ENCODE peak calls at places on chromosomes 4 and X, in five cellular contexts. L is GM23338, X is HepG2, B is stomach, V is suprapubic skin. Z is an unnamed sample.

GRCh38 chr4:1487761-1488160 is 81.5 kb upstream of the NKX1-1 start:
- DNase-seq in V (no peak), L (no peak), B (no peak), X (no peak), Z (no peak)

GRCh38 chr4:30536231-30536630 is 183.9 kb upstream of the PCDH7 start:
- DNase-seq in B (no peak), X (no peak), L (no peak), V (no peak), Z (no peak)

GRCh38 chrX:141701081-141701480 is 2.5 kb upstream of the SPANXD start:
- DNase-seq in L (peak; percentile 0), V (no peak), B (no peak), X (no peak), Z (no peak)

GRCh38 chrX:129808163-129808828 is 28.5 kb downstream of the SASH3 start:
- DNase-seq in L (no peak), B (no peak), X (no peak), V (no peak), Z (no peak)

GRCh38 chrX:100830547-100830946 is 10.4 kb downstream of the CSTF2 start:
- DNase-seq in L (no peak), V (no peak), B (no peak), X (no peak), Z (no peak)

GRCh38 chr4:93897559-93897958 is 69.0 kb downstream of the ATOH1 start:
- DNase-seq in V (no peak), L (peak; percentile 21), B (no peak), X (peak; percentile 3), Z (no peak)

GRCh38 chr4:139918994-139919393 is 235.0 kb downstream of the MAML3 start:
- DNase-seq in B (no peak), V (no peak), X (no peak), L (no peak), Z (no peak)

GRCh38 chr4:117417856-117418255 is 332.5 kb upstream of the TRAM1L1 start:
- DNase-seq in V (no peak), L (no peak), B (no peak), X (no peak), Z (no peak)

GRCh38 chrX:133053854-133054565 is 42.9 kb downstream of the USP26 start:
- DNase-seq in X (no peak), B (no peak), L (peak; percentile 6), V (no peak), Z (no peak)

GRCh38 chrX:7147431-7147977 is at the start of gene STS:
- DNase-seq in V (peak; percentile 72), X (no peak), L (peak; percentile 29), B (peak; percentile 49), Z (no peak)

GRCh38 chrX:72371405-72371804 is 65.7 kb upstream of the CITED1 start:
- DNase-seq in L (no peak), V (no peak), B (no peak), X (no peak), Z (no peak)

GRCh38 chr4:185665655-185666054 is 130.3 kb upstream of the PDLIM3 start:
- DNase-seq in X (no peak), L (no peak), B (no peak), V (no peak), Z (no peak)

GRCh38 chr4:101730291-101731117 is 60.0 kb upstream of the BANK1 start:
- DNase-seq in X (peak; percentile 54), L (peak; percentile 81), V (peak; percentile 79), B (peak; percentile 68), Z (no peak)

GRCh38 chrX:130170752-130171445 is 863 bp upstream of the RAB33A start:
- DNase-seq in B (peak; percentile 31), V (no peak), X (no peak), L (peak; percentile 71), Z (no peak)

GRCh38 chr4:158094413-158095110 is 78.3 kb downstream of the GASK1B start:
- DNase-seq in L (peak; percentile 17), V (no peak), B (no peak), X (peak; percentile 61), Z (no peak)

GRCh38 chr4:52102587-52102986 is 51.5 kb downstream of the SPATA18 start:
- DNase-seq in L (no peak), X (no peak), B (no peak), V (no peak), Z (no peak)

GRCh38 chr4:153275380-153276276 is 68.9 kb upstream of the MND1 start:
- DNase-seq in B (no peak), X (no peak), V (no peak), L (no peak), Z (peak; percentile 47)
- H3K27ac ChIP-seq in B (no peak overlapping the region), X (no peak overlapping the region), V (peak overlapping the region; percentile 8), L (no peak overlapping the region), Z (no peak overlapping the region)

GRCh38 chrX:22081475-22082092 is 49.5 kb downstream of the PHEX start:
- DNase-seq in V (no peak), X (peak; percentile 18), L (peak; percentile 78), B (peak; percentile 51), Z (no peak)
- TF ChIP-seq CTCF in V (peak; percentile 7), X (peak; percentile 63), L (peak; percentile 78), B (no peak), Z (peak; percentile 43)

GRCh38 chr4:107863850-107864371 is 39.2 kb downstream of the SGMS2 start:
- DNase-seq in V (no peak), L (no peak), B (peak; percentile 49), X (peak; percentile 52), Z (no peak)
- TF ChIP-seq POLR2AphosphoS5 in V (no peak), L (no peak), B (no peak), X (no peak), Z (peak; percentile 39)

GRCh38 chr4:90317785-90318184 is 190.6 kb downstream of the CCSER1 start:
- DNase-seq in B (no peak), X (no peak), V (no peak), L (no peak), Z (no peak)
- H3K27ac ChIP-seq in B (no peak overlapping the region), X (no peak overlapping the region), V (no peak overlapping the region), L (no peak overlapping the region), Z (no peak overlapping the region)

GRCh38 chrX:76850851-76851250 is 423.3 kb downstream of the MAGEE1 start:
- DNase-seq in V (no peak), X (no peak), L (peak; percentile 34), B (no peak), Z (no peak)
- TF ChIP-seq CTCF in V (no peak), X (no peak), L (peak; percentile 61), B (no peak), Z (no peak)

GRCh38 chr4:7434766-7435150 is at the start of gene PSAPL1:
- DNase-seq in B (peak; percentile 74), L (peak; percentile 38), V (no peak), X (peak; percentile 44), Z (no peak)
- TF ChIP-seq POLR2AphosphoS5 in B (no peak), L (no peak), V (no peak), X (no peak), Z (no peak)

DNA sequence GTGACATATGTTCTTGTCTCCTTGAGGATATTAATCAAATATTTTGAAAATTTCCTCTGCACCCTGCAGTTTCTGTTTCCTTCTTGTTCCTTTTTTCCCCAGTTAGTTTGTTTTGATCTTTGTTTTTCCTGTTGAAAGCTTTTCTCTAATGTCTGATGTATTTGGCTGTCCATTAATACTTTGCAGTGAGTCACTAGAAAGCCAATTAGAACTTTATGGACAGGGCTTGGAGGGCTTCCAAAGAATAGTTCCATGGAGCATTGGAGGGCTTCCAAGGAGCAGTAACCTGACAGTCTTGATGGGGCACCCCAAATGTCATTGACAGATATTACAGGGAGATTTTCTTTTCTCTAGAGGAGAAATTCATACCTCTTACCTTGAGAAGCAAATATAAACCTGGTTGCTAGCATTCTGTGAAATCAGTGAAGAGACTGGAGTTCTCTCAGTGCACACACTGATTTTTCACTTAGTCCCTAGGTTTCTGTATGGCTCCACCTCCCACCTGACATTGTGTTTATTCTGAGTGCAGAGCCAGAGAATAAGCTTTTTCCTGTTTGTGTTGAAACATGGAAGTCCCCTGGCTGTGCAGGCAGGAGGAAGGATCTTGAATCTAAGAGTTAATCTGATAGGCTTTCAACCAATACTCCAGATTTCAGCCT is 26.5 kb downstream of the SPARCL1 start:
- DNase-seq in L (no peak), B (no peak), V (no peak), X (no peak), Z (no peak)
- H3K27ac ChIP-seq in L (no peak overlapping the region), B (no peak overlapping the region), V (no peak overlapping the region), X (no peak overlapping the region), Z (peak overlapping the region; percentile 78)

GRCh38 chr4:169485084-169485483 is 127.3 kb downstream of the NEK1 start:
- DNase-seq in X (no peak), L (no peak), B (no peak), V (no peak), Z (no peak)

GRCh38 chr4:169485791-169486742 is 126.3 kb downstream of the NEK1 start:
- DNase-seq in X (peak; percentile 36), B (no peak), V (no peak), L (peak; percentile 66), Z (no peak)

GRCh38 chr4:169484485-169484884 is 127.9 kb downstream of the NEK1 start:
- DNase-seq in B (no peak), V (no peak), X (no peak), L (peak; percentile 7), Z (no peak)
- TF ChIP-seq CTCF in B (no peak), V (no peak), X (no peak), L (no peak), Z (no peak)